ENCODE peak calls at places on chromosome 10, in six cellular contexts. V is GM23248, F is SK-N-SH, G is neural progenitor cell, X is PC-9, P is PC-3. R is an unnamed sample. For H3F3A, the result is how much of the 10 kb centered on the place peaks cover.

GRCh38 chr10:72001026-72001380 is 36.8 kb downstream of the CHST3 start:
- DNase-seq in V (peak), F (peak), G (no peak), X (no peak), P (no peak), R (no peak)

GRCh38 chr10:344582-345200 is 209.4 kb downstream of the ZMYND11 start:
- DNase-seq in V (no peak), F (no peak), G (no peak), X (no peak), P (no peak), R (no peak)

GRCh38 chr10:69497235-69497561 is 45.9 kb downstream of the TSPAN15 start:
- DNase-seq in V (no peak), F (no peak), G (no peak), X (no peak), P (no peak), R (no peak)

GRCh38 chr10:58209669-58210068 is 58.0 kb downstream of the IPMK start:
- DNase-seq in V (no peak), F (no peak), G (no peak), X (no peak), P (no peak), R (no peak)

GRCh38 chr10:100814751-100815474 is 69.5 kb downstream of the PAX2 start:
- DNase-seq in V (no peak), F (no peak), G (no peak), X (no peak), P (no peak), R (no peak)

GRCh38 chr10:79061441-79062315 is 7.1 kb upstream of the ZMIZ1 start:
- DNase-seq in V (no peak), F (no peak), G (no peak), X (no peak), P (no peak), R (no peak)

GRCh38 chr10:35420827-35421552 is 84.7 kb downstream of the CCNY start:
- DNase-seq in V (peak), F (no peak), G (no peak), X (no peak), P (peak), R (no peak)

GRCh38 chr10:71397340-71398212 is 856 bp downstream of the CDH23 start:
- DNase-seq in V (no peak), F (peak), G (peak), X (no peak), P (no peak), R (peak)

GRCh38 chr10:70295321-70295720 is 11.5 kb upstream of the NPFFR1 start:
- DNase-seq in V (no peak), F (no peak), G (no peak), X (peak), P (peak), R (no peak)

GRCh38 chr10:125868372-125868975 is 12.6 kb downstream of the DHX32 start:
- DNase-seq in V (peak), F (peak), G (peak), X (peak), P (peak), R (peak)

GRCh38 chr10:7475954-7476353 is 65.1 kb upstream of the SFMBT2 start:
- DNase-seq in V (no peak), F (no peak), G (no peak), X (no peak), P (no peak), R (no peak)

GRCh38 chr10:7473474-7473873 is 62.6 kb upstream of the SFMBT2 start:
- DNase-seq in V (no peak), F (no peak), G (no peak), X (no peak), P (no peak), R (no peak)

GRCh38 chr10:7474388-7474787 is 63.6 kb upstream of the SFMBT2 start:
- DNase-seq in V (no peak), F (no peak), G (no peak), X (no peak), P (no peak), R (no peak)

GRCh38 chr10:7477538-7478334 is 66.9 kb upstream of the SFMBT2 start:
- DNase-seq in V (no peak), F (no peak), G (no peak), X (no peak), P (no peak), R (no peak)

GRCh38 chr10:7475046-7475860 is 64.4 kb upstream of the SFMBT2 start:
- DNase-seq in V (no peak), F (peak), G (peak), X (no peak), P (no peak), R (peak)
- H3F3A ChIP-seq in V (under half), F (under half), G (under half), X (under half), P (under half), R (under half)

DNA sequence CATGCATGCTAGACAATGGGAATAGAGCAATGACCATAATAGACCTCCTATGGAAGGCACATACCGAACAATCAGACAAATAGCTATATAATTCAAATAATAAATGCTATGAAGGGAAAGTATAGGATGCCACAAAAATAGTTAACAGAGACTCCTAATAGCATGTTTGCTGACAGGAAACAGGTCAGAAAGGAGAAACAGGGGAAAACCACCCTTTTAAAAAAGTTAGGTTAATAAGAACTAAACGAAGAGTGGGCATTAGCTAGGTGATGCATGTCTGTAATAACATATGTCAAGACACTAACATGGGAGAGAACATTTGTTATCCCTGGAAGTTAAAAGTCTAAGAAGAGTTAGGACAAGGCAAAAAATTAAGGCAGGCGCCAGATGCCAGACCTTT is 58.9 kb downstream of the ABI1 start:
- DNase-seq in V (no peak), F (no peak), G (no peak), X (no peak), P (no peak), R (no peak)
- H3F3A ChIP-seq in V (under half), F (under half), G (under half), X (under half), P (under half), R (under half)

GRCh38 chr10:119061352-119061751 is 19.3 kb downstream of the EIF3A start:
- DNase-seq in V (no peak), F (no peak), G (no peak), X (no peak), P (no peak), R (no peak)

GRCh38 chr10:119059557-119059956 is 21.1 kb downstream of the EIF3A start:
- DNase-seq in V (no peak), F (no peak), G (no peak), X (no peak), P (no peak), R (no peak)

GRCh38 chr10:119061926-119062325 is 18.7 kb downstream of the EIF3A start:
- DNase-seq in V (no peak), F (no peak), G (no peak), X (no peak), P (no peak), R (no peak)

GRCh38 chr10:119058005-119058404 is 22.6 kb downstream of the EIF3A start:
- DNase-seq in V (no peak), F (no peak), G (no peak), X (no peak), P (no peak), R (no peak)

GRCh38 chr10:119060107-119060506 is 20.5 kb downstream of the EIF3A start:
- DNase-seq in V (no peak), F (no peak), G (no peak), X (no peak), P (no peak), R (no peak)
- H3F3A ChIP-seq in V (half or more), F (under half), G (under half), X (half or more), P (under half), R (under half)

GRCh38 chr10:124079864-124080263 is 13.5 kb downstream of the CHST15 start:
- DNase-seq in V (no peak), F (no peak), G (no peak), X (no peak), P (no peak), R (no peak)

GRCh38 chr10:124077216-124077615 is 16.2 kb downstream of the CHST15 start:
- DNase-seq in V (no peak), F (peak), G (no peak), X (no peak), P (no peak), R (no peak)

GRCh38 chr10:124078028-124078427 is 15.4 kb downstream of the CHST15 start:
- DNase-seq in V (no peak), F (no peak), G (no peak), X (no peak), P (no peak), R (no peak)

GRCh38 chr10:124076334-124076733 is 17.1 kb downstream of the CHST15 start:
- DNase-seq in V (no peak), F (no peak), G (no peak), X (no peak), P (no peak), R (no peak)

GRCh38 chr10:124078714-124079113 is 14.7 kb downstream of the CHST15 start:
- DNase-seq in V (no peak), F (no peak), G (no peak), X (no peak), P (no peak), R (no peak)
- H3F3A ChIP-seq in V (under half), F (under half), G (under half), X (under half), P (under half), R (under half)

DNA sequence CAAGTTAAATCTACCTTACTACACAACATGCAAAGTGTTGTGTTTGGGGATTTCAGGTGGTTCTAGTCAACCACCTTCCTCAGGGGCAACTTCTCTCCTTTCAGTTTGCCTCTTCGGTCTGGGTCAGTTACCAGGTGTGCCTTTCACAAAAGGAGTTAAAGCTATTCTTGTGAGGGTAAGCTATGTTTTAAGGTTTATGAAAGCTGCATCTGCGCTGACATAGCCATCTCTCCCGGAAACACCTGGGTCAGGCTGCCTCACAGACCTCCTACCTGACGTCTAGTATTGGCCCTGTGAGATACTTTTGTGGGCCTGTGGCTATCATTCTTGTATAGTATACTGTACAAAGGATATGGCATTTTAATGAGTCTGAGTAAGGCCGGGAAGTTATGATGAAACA is 67.7 kb upstream of the ITGA8 start:
- DNase-seq in V (no peak), F (no peak), G (no peak), X (no peak), P (no peak), R (no peak)
- H3F3A ChIP-seq in V (under half), F (under half), G (under half), X (under half), P (under half), R (under half)

GRCh38 chr10:50621981-50622496 is 1.7 kb downstream of the SGMS1 start:
- DNase-seq in V (peak), F (peak), G (peak), X (peak), P (peak), R (peak)
- H3F3A ChIP-seq in V (under half), F (under half), G (under half), X (under half), P (under half), R (under half)

GRCh38 chr10:96705134-96705533 is 15.2 kb downstream of the PIK3AP1 start:
- DNase-seq in V (no peak), F (no peak), G (no peak), X (no peak), P (no peak), R (no peak)
- H3F3A ChIP-seq in V (under half), F (under half), G (under half), X (under half), P (under half), R (under half)

GRCh38 chr10:124530215-124530665 is 68.6 kb downstream of the LHPP start:
- DNase-seq in V (peak), F (peak), G (peak), X (peak), P (peak), R (peak)

GRCh38 chr10:124533266-124533665 is 71.6 kb downstream of the LHPP start:
- DNase-seq in V (no peak), F (no peak), G (no peak), X (no peak), P (no peak), R (no peak)

GRCh38 chr10:124532788-124533187 is 71.2 kb downstream of the LHPP start:
- DNase-seq in V (no peak), F (no peak), G (no peak), X (no peak), P (no peak), R (no peak)

GRCh38 chr10:124530816-124531215 is 69.2 kb downstream of the LHPP start:
- DNase-seq in V (no peak), F (no peak), G (no peak), X (no peak), P (no peak), R (no peak)

GRCh38 chr10:124532106-124532641 is 70.6 kb downstream of the LHPP start:
- DNase-seq in V (peak), F (no peak), G (peak), X (peak), P (peak), R (peak)
- H3F3A ChIP-seq in V (under half), F (under half), G (under half), X (under half), P (under half), R (under half)

GRCh38 chr10:110865804-110866482 is 5.8 kb upstream of the PDCD4 start:
- DNase-seq in V (peak), F (no peak), G (no peak), X (no peak), P (no peak), R (no peak)
- H3F3A ChIP-seq in V (under half), F (under half), G (under half), X (under half), P (under half), R (under half)

DNA sequence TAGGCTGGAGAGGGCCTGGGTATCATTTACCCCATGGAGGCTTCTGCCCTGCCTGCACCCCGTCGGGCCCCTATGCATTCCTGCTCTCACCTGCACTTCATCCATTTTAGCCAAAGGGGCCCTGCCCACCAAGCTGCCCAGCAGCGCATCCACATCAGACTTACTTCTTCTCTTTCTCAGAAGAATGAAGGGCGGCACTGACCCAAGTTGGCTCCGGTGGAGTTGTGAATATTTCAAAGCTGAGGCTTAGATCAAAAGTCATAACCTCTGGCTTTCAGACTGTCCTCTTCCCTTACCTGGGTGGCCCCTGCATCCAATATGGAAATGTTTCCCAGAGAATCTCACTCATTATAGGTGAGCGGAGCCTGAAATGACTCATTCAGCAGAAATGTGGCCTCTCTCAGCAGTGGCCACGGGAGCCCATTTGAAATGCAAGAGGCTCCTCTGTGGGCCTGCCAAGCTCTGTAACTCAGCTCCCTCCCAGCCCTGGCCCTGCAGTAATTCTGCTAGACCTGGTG is 117.6 kb upstream of the TCF7L2 start:
- DNase-seq in V (peak), F (no peak), G (peak), X (peak), P (peak), R (peak)
- H3F3A ChIP-seq in V (under half), F (under half), G (under half), X (under half), P (under half), R (under half)